ENCODE peak calls at places on chromosomes 16 and 17, in four cellular contexts. One of them, this sample, is unnamed.

GRCh38 chr17:7459961-7460545 is 15.2 kb downstream of the CHRNB1 start:
- DNase-seq in Right ventricle myocardium inferior: no peak
- DNase-seq in endodermal cell: no peak
- DNase-seq in ACHN: no peak
- DNase-seq in this sample: no peak

GRCh38 chr17:43468746-43469544 is 14.8 kb upstream of the DHX8 start:
- DNase-seq in ACHN: peak; percentile 65
- DNase-seq in endodermal cell: no peak
- DNase-seq in Right ventricle myocardium inferior: no peak
- DNase-seq in this sample: no peak

GRCh38 chr17:20063665-20064648 is 54.8 kb downstream of the SPECC1 start:
- DNase-seq in Right ventricle myocardium inferior: peak; percentile 85
- DNase-seq in ACHN: peak; percentile 78
- DNase-seq in endodermal cell: no peak
- DNase-seq in this sample: peak; percentile 30

GRCh38 chr17:7712111-7712771 is 5.3 kb upstream of the DNAH2 start:
- DNase-seq in ACHN: no peak
- DNase-seq in endodermal cell: no peak
- DNase-seq in Right ventricle myocardium inferior: no peak
- DNase-seq in this sample: peak; percentile 35

GRCh38 chr16:31382485-31383161 is 10.5 kb upstream of the ITGAD start:
- DNase-seq in ACHN: peak; percentile 44
- DNase-seq in endodermal cell: peak; percentile 93
- DNase-seq in Right ventricle myocardium inferior: peak; percentile 90
- DNase-seq in this sample: no peak

GRCh38 chr16:69443809-69444611 is 19.6 kb downstream of the CYB5B start:
- DNase-seq in endodermal cell: no peak
- DNase-seq in ACHN: peak; percentile 60
- DNase-seq in Right ventricle myocardium inferior: no peak
- DNase-seq in this sample: peak; percentile 1

GRCh38 chr16:30369091-30369937 is 980 bp downstream of the TBC1D10B start:
- DNase-seq in ACHN: no peak
- DNase-seq in Right ventricle myocardium inferior: no peak
- DNase-seq in endodermal cell: peak; percentile 73
- DNase-seq in this sample: no peak

GRCh38 chr17:2250140-2251095 is 53.2 kb downstream of the SMG6 start:
- DNase-seq in ACHN: no peak
- DNase-seq in endodermal cell: no peak
- DNase-seq in Right ventricle myocardium inferior: no peak
- DNase-seq in this sample: no peak

GRCh38 chr17:44444735-44445105 is 55.3 kb upstream of the ITGA2B start:
- DNase-seq in endodermal cell: no peak
- DNase-seq in ACHN: peak; percentile 88
- DNase-seq in Right ventricle myocardium inferior: no peak
- DNase-seq in this sample: no peak

GRCh38 chr16:84277244-84277823 is 17.3 kb upstream of the WFDC1 start:
- DNase-seq in ACHN: peak; percentile 59
- DNase-seq in endodermal cell: peak; percentile 92
- DNase-seq in Right ventricle myocardium inferior: peak; percentile 86
- DNase-seq in this sample: peak; percentile 9

GRCh38 chr17:48048321-48049140 is at the start of gene NFE2L1:
- DNase-seq in ACHN: peak; percentile 96
- DNase-seq in endodermal cell: peak; percentile 98
- DNase-seq in Right ventricle myocardium inferior: peak; percentile 96
- DNase-seq in this sample: peak; percentile 63

GRCh38 chr17:3727041-3727440 is 3.3 kb downstream of the HASPIN start:
- DNase-seq in endodermal cell: no peak
- DNase-seq in Right ventricle myocardium inferior: no peak
- DNase-seq in ACHN: no peak
- DNase-seq in this sample: no peak